ENCODE peak calls at places on chromosomes 5 and 9, in nine cellular contexts. T is IMR-90; I is HCT116; N is fibroblast of lung; B is naive thymus-derived CD4-positive, alpha-beta T cell; V is tibial artery; G is spleen; U is small intestine; E is PC-9. D is an unnamed sample. For H3K4me1 and H3K36me3, the result is how much of the 10 kb centered on the place peaks cover.

GRCh38 chr5:80867233-80867632 is 92.9 kb upstream of the RASGRF2 start:
- DNase-seq in T (peak), I (no peak), N (no peak), B (no peak), V (no peak), G (no peak), U (no peak), E (no peak), D (no peak)

GRCh38 chr5:137730331-137730730 is 5.6 kb downstream of the KLHL3 start:
- DNase-seq in T (peak), I (no peak), N (peak), B (no peak), V (no peak), G (no peak), U (no peak), E (no peak), D (no peak)

GRCh38 chr9:15372385-15373200 is 50.1 kb upstream of the SNAPC3 start:
- DNase-seq in T (no peak), I (no peak), N (peak), B (no peak), V (no peak), G (no peak), U (no peak), E (no peak), D (no peak)

GRCh38 chr5:156402387-156402921 is 75.5 kb downstream of the SGCD start:
- DNase-seq in T (no peak), I (no peak), N (peak), B (no peak), V (no peak), G (no peak), U (no peak), E (no peak), D (peak)

GRCh38 chr5:130066644-130067043 is 162.4 kb downstream of the CHSY3 start:
- DNase-seq in T (no peak), I (no peak), N (peak), B (no peak), V (no peak), G (no peak), U (no peak), E (no peak), D (no peak)

GRCh38 chr5:125274938-125275759 is 528.7 kb upstream of the ZNF608 start:
- DNase-seq in T (peak), I (no peak), N (peak), B (no peak), V (no peak), G (no peak), U (no peak), E (no peak), D (no peak)

GRCh38 chr9:36332006-36332405 is 68.1 kb downstream of the RNF38 start:
- DNase-seq in T (peak), I (no peak), N (peak), B (no peak), V (no peak), G (no peak), U (no peak), E (no peak), D (no peak)

GRCh38 chr5:180352116-180352975 is 790 bp downstream of the GFPT2 start:
- DNase-seq in T (no peak), I (no peak), N (peak), B (peak), V (peak), G (no peak), U (peak), E (peak), D (no peak)

GRCh38 chr5:98774192-98775046 is 956 bp downstream of the RGMB start:
- DNase-seq in T (peak), I (no peak), N (peak), B (peak), V (peak), G (peak), U (peak), E (peak), D (peak)

GRCh38 chr9:77802512-77803293 is 154.6 kb upstream of the GNA14 start:
- DNase-seq in T (no peak), I (no peak), N (no peak), B (no peak), V (no peak), G (no peak), U (no peak), E (no peak), D (no peak)

GRCh38 chr9:87750726-87751125 is 24.8 kb downstream of the CTSL start:
- DNase-seq in T (no peak), I (no peak), N (no peak), B (no peak), V (no peak), G (no peak), U (no peak), E (no peak), D (no peak)

GRCh38 chr5:167576928-167577327 is 714.5 kb upstream of the WWC1 start:
- DNase-seq in T (no peak), I (no peak), N (peak), B (no peak), V (no peak), G (no peak), U (no peak), E (no peak), D (no peak)

GRCh38 chr9:133701981-133702797 is 36.0 kb downstream of the SARDH start:
- DNase-seq in T (peak), I (no peak), N (peak), B (peak), V (no peak), G (peak), U (peak), E (no peak), D (no peak)

GRCh38 chr9:126672634-126673284 is 59.0 kb downstream of the LMX1B start:
- DNase-seq in T (no peak), I (no peak), N (no peak), B (no peak), V (no peak), G (no peak), U (no peak), E (no peak), D (no peak)

GRCh38 chr9:126670270-126670669 is 56.5 kb downstream of the LMX1B start:
- DNase-seq in T (no peak), I (no peak), N (no peak), B (no peak), V (no peak), G (no peak), U (no peak), E (no peak), D (no peak)

GRCh38 chr9:126671381-126671831 is 57.7 kb downstream of the LMX1B start:
- DNase-seq in T (no peak), I (no peak), N (no peak), B (no peak), V (no peak), G (no peak), U (no peak), E (no peak), D (no peak)

GRCh38 chr9:126673689-126674364 is 60.1 kb downstream of the LMX1B start:
- DNase-seq in T (peak), I (no peak), N (peak), B (no peak), V (no peak), G (no peak), U (no peak), E (peak), D (no peak)

DNA sequence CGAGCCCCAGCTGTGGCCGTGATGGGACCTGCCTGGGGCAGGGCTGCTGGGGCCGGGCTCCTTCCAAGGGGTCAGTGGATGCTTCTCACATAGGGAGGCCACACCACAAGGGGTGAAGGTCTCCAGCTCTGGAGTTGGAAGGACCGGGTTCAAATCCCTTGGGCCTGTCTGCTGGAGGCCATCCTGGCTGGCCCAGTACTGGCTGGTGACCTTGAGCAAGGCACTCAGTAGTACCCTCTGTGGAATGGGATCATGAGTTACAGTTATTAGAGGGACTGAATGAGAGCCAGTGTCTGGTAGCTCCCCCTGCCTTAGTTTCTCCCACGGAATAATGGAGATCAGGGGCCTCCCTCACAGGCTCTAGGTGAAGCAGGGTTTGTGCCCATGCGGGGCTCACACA is 58.3 kb downstream of the LMX1B start:
- DNase-seq in T (no peak), I (no peak), N (no peak), B (no peak), V (no peak), G (no peak), U (no peak), E (no peak), D (no peak)
- H3K4me1 ChIP-seq in T (under half), I (under half), N (under half), B (under half), V (under half), G (under half), U (under half), E (under half), D (under half)

GRCh38 chr5:159936686-159937329 is 20.5 kb downstream of the ADRA1B start:
- DNase-seq in T (peak), I (no peak), N (peak), B (no peak), V (no peak), G (no peak), U (no peak), E (no peak), D (no peak)
- H3K27ac ChIP-seq in T (no peak), I (no peak), N (no peak), B (no peak), V (no peak), G (no peak), U (no peak), E (no peak), D (no peak)

GRCh38 chr5:172841-173251 is 18.4 kb upstream of the LRRC14B start:
- DNase-seq in T (no peak), I (no peak), N (no peak), B (no peak), V (no peak), G (peak), U (no peak), E (no peak), D (no peak)

GRCh38 chr5:171801-172331 is 19.4 kb upstream of the LRRC14B start:
- DNase-seq in T (no peak), I (no peak), N (no peak), B (no peak), V (peak), G (peak), U (no peak), E (no peak), D (no peak)

GRCh38 chr5:172421-172820 is 18.9 kb upstream of the LRRC14B start:
- DNase-seq in T (no peak), I (no peak), N (no peak), B (no peak), V (no peak), G (peak), U (no peak), E (no peak), D (no peak)

GRCh38 chr5:174876-175465 is 16.3 kb upstream of the LRRC14B start:
- DNase-seq in T (no peak), I (no peak), N (no peak), B (no peak), V (no peak), G (peak), U (no peak), E (no peak), D (no peak)

DNA sequence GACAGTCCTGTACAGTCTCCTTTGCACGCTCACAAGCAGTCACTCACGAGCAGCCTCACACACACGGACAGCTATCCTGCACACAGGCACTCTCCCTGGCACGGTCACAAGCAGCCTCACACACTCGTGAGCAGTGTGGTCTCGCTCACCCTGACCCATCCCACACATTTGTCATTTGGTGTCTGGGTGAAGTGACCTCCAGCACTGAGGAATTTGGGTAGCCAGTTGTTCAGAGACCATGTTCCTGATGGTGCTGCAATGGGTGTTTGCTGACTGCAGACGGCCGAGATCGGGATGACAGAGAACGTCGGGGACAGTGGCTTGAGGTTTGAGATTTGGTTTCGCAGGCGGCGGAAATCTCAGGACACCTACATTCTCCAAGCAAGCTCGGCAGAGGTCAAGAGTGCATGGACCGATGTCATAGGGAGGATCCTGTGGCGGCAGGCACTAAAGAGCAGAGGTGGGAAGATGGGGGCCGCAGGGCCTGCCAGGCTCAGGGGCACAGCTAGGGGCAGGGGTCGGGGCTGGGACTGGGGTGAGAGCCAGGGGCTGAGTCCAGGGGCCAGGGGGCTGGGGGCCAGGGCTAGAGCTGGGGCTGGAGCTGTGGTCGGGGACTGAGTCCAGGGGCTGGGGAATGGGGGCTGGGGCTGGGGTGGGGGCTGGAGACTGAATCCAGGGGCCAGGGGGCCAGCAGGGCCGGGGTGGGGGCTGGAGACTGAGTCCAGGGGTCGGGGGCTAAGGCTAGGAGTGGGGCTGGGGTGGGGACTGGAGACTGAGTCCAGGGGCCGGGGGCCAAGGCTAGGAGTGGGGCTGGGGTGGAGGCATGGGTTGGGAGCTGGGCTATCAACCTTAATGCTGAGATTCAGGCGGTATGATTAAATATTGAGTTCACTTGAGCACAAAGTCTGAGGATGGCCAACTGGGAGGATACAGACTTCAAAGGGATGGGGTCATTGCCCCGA is 17.4 kb upstream of the LRRC14B start:
- DNase-seq in T (no peak), I (no peak), N (no peak), B (no peak), V (peak), G (peak), U (no peak), E (no peak), D (no peak)
- H3K36me3 ChIP-seq in T (under half), I (under half), N (under half), B (under half), V (under half), G (under half), U (under half), E (under half), D (under half)

GRCh38 chr9:113585555-113585954 is 122.0 kb downstream of the RGS3 start:
- DNase-seq in T (no peak), I (no peak), N (no peak), B (no peak), V (no peak), G (peak), U (no peak), E (no peak), D (no peak)

GRCh38 chr9:113588936-113589335 is 125.4 kb downstream of the RGS3 start:
- DNase-seq in T (no peak), I (no peak), N (no peak), B (no peak), V (no peak), G (no peak), U (no peak), E (no peak), D (no peak)

GRCh38 chr9:113588242-113588810 is 124.8 kb downstream of the RGS3 start:
- DNase-seq in T (no peak), I (no peak), N (no peak), B (no peak), V (no peak), G (peak), U (no peak), E (no peak), D (no peak)

GRCh38 chr9:113589407-113589806 is 125.9 kb downstream of the RGS3 start:
- DNase-seq in T (no peak), I (no peak), N (no peak), B (no peak), V (no peak), G (peak), U (no peak), E (no peak), D (no peak)

DNA sequence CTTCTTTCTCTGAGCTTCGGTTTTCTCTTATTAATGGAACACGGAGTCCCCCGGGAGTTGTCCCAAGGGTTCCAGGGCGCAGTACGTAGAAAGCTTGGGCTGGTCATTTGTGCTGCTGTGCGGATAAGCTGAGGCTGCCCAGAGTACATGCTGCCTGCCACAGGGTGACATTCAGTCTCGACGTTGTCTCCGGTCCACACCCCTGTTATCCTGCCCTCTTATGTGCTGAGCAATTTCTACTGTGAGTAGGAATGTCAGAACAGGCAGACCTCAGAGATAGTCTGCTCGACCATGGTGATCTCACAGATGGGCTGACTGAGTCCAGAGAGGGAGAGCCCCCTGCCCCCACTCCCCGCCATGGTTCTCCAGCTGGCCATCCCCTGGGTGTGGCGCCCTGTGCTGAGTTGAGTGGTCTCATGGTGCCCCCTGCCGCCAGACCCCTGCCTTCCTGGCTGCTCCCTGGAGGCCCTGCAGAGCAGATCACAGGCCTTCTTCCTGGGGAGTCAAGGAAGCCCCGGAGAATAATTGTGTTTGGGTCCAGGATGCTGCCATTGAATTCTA is 124.0 kb downstream of the RGS3 start:
- DNase-seq in T (peak), I (no peak), N (peak), B (no peak), V (no peak), G (peak), U (no peak), E (no peak), D (no peak)
- H3K4me1 ChIP-seq in T (under half), I (under half), N (under half), B (under half), V (half or more), G (half or more), U (under half), E (under half), D (under half)

GRCh38 chr5:122445070-122445469 is 133.0 kb downstream of the SNCAIP start:
- DNase-seq in T (no peak), I (no peak), N (no peak), B (no peak), V (no peak), G (no peak), U (no peak), E (no peak), D (no peak)
- H3K27ac ChIP-seq in T (no peak), I (no peak), N (no peak), B (no peak), V (no peak), G (no peak), U (no peak), E (no peak), D (no peak)

GRCh38 chr9:373759-374206 is 159.1 kb downstream of the DOCK8 start:
- DNase-seq in T (no peak), I (no peak), N (no peak), B (no peak), V (no peak), G (no peak), U (no peak), E (no peak), D (no peak)
- H3K36me3 ChIP-seq in T (under half), I (under half), N (under half), B (under half), V (under half), G (half or more), U (under half), E (under half), D (under half)

D was measured in MM.1S.